ENCODE peak calls at places on chromosomes 1 and 21, in seven cellular contexts. One of them, this sample, is unnamed.
A peak's percentile ranks its signal among the peaks of the same experiment; 100 is the strongest.

GRCh38 chr1:44947060-44947773 is 39.2 kb downstream of the EIF2B3 start:
- DNase-seq in OCI-LY7: no peak
- DNase-seq in ovary: peak; percentile 31
- DNase-seq in astrocyte: peak; percentile 86
- DNase-seq in heart left ventricle: no peak
- DNase-seq in left lung: no peak
- DNase-seq in effector memory CD4-positive, alpha-beta T cell: no peak
- DNase-seq in this sample: no peak

GRCh38 chr21:35643176-35643575 is 417.1 kb downstream of the SETD4 start:
- DNase-seq in left lung: no peak
- DNase-seq in heart left ventricle: no peak
- DNase-seq in effector memory CD4-positive, alpha-beta T cell: no peak
- DNase-seq in ovary: no peak
- DNase-seq in OCI-LY7: no peak
- DNase-seq in astrocyte: peak; percentile 42
- DNase-seq in this sample: no peak

GRCh38 chr1:41827991-41828570 is 90.6 kb downstream of the HIVEP3 start:
- DNase-seq in ovary: no peak
- DNase-seq in effector memory CD4-positive, alpha-beta T cell: no peak
- DNase-seq in astrocyte: peak; percentile 56
- DNase-seq in heart left ventricle: no peak
- DNase-seq in OCI-LY7: no peak
- DNase-seq in left lung: no peak
- DNase-seq in this sample: no peak

GRCh38 chr1:32540589-32540988 is 1.4 kb downstream of the ZBTB8A start:
- DNase-seq in effector memory CD4-positive, alpha-beta T cell: no peak
- DNase-seq in astrocyte: no peak
- DNase-seq in heart left ventricle: no peak
- DNase-seq in left lung: no peak
- DNase-seq in ovary: no peak
- DNase-seq in OCI-LY7: no peak
- DNase-seq in this sample: no peak

GRCh38 chr1:177954076-177954475 is 15.8 kb downstream of the SEC16B start:
- DNase-seq in OCI-LY7: no peak
- DNase-seq in heart left ventricle: no peak
- DNase-seq in left lung: no peak
- DNase-seq in ovary: no peak
- DNase-seq in astrocyte: no peak
- DNase-seq in effector memory CD4-positive, alpha-beta T cell: no peak
- DNase-seq in this sample: no peak

GRCh38 chr1:66166746-66167145 is 367.2 kb upstream of the SGIP1 start:
- DNase-seq in ovary: no peak
- DNase-seq in effector memory CD4-positive, alpha-beta T cell: no peak
- DNase-seq in astrocyte: peak; percentile 61
- DNase-seq in heart left ventricle: no peak
- DNase-seq in left lung: no peak
- DNase-seq in OCI-LY7: no peak
- DNase-seq in this sample: no peak

GRCh38 chr1:56838726-56839125 is 15.9 kb upstream of the C8A start:
- DNase-seq in OCI-LY7: no peak
- DNase-seq in heart left ventricle: no peak
- DNase-seq in astrocyte: no peak
- DNase-seq in effector memory CD4-positive, alpha-beta T cell: no peak
- DNase-seq in left lung: no peak
- DNase-seq in ovary: no peak
- DNase-seq in this sample: no peak

GRCh38 chr1:219716611-219717114 is 103.8 kb upstream of the ZC3H11B start:
- DNase-seq in effector memory CD4-positive, alpha-beta T cell: no peak
- DNase-seq in OCI-LY7: no peak
- DNase-seq in heart left ventricle: no peak
- DNase-seq in astrocyte: no peak
- DNase-seq in left lung: no peak
- DNase-seq in ovary: no peak
- DNase-seq in this sample: no peak

GRCh38 chr1:152244576-152244975 is 20.6 kb upstream of the HRNR start:
- DNase-seq in effector memory CD4-positive, alpha-beta T cell: no peak
- DNase-seq in heart left ventricle: no peak
- DNase-seq in OCI-LY7: no peak
- DNase-seq in left lung: no peak
- DNase-seq in ovary: no peak
- DNase-seq in astrocyte: peak; percentile 26
- DNase-seq in this sample: no peak

GRCh38 chr1:48058135-48058534 is 61.0 kb upstream of the TRABD2B start:
- DNase-seq in heart left ventricle: no peak
- DNase-seq in effector memory CD4-positive, alpha-beta T cell: no peak
- DNase-seq in ovary: no peak
- DNase-seq in left lung: no peak
- DNase-seq in astrocyte: no peak
- DNase-seq in OCI-LY7: no peak
- DNase-seq in this sample: no peak

GRCh38 chr1:48059289-48059688 is 62.1 kb upstream of the TRABD2B start:
- DNase-seq in heart left ventricle: no peak
- DNase-seq in left lung: no peak
- DNase-seq in ovary: no peak
- DNase-seq in OCI-LY7: no peak
- DNase-seq in effector memory CD4-positive, alpha-beta T cell: no peak
- DNase-seq in astrocyte: no peak
- DNase-seq in this sample: no peak

GRCh38 chr1:48066951-48067350 is 69.8 kb upstream of the TRABD2B start:
- DNase-seq in astrocyte: no peak
- DNase-seq in left lung: no peak
- DNase-seq in OCI-LY7: no peak
- DNase-seq in ovary: no peak
- DNase-seq in effector memory CD4-positive, alpha-beta T cell: no peak
- DNase-seq in heart left ventricle: no peak
- DNase-seq in this sample: no peak

GRCh38 chr1:48061162-48062136 is 64.3 kb upstream of the TRABD2B start:
- DNase-seq in heart left ventricle: no peak
- DNase-seq in ovary: no peak
- DNase-seq in left lung: no peak
- DNase-seq in OCI-LY7: peak; percentile 19
- DNase-seq in effector memory CD4-positive, alpha-beta T cell: no peak
- DNase-seq in astrocyte: peak; percentile 8
- DNase-seq in this sample: peak; percentile 40

DNA sequence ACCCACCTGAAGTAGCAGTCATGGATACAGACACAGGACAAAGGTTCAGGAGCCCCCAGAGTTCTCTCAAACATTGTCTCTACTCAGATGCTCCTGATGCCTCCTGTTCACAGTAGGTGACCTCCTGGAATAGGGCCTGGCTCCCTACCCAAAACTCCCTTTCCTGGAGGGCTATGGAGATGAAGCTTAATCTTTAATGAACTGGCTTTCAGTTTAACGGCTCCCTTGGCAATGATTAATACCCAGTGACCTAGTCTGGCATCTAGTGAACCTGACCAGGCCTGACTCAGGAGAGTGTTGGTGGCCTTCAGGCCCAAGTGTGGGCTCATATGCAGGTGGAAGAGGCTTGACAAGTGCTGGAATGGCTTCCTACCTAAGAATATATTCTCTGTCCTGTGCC is 65.2 kb upstream of the TRABD2B start:
- DNase-seq in ovary: no peak
- DNase-seq in left lung: no peak
- DNase-seq in OCI-LY7: no peak
- DNase-seq in astrocyte: no peak
- DNase-seq in heart left ventricle: no peak
- DNase-seq in effector memory CD4-positive, alpha-beta T cell: no peak
- DNase-seq in this sample: no peak
- H3K4me3 ChIP-seq in ovary: no peak overlapping the region
- H3K4me3 ChIP-seq in left lung: no peak overlapping the region
- H3K4me3 ChIP-seq in OCI-LY7: no peak overlapping the region
- H3K4me3 ChIP-seq in astrocyte: no peak overlapping the region
- H3K4me3 ChIP-seq in heart left ventricle: no peak overlapping the region
- H3K4me3 ChIP-seq in effector memory CD4-positive, alpha-beta T cell: no peak overlapping the region
- H3K4me3 ChIP-seq in this sample: no peak overlapping the region

DNA sequence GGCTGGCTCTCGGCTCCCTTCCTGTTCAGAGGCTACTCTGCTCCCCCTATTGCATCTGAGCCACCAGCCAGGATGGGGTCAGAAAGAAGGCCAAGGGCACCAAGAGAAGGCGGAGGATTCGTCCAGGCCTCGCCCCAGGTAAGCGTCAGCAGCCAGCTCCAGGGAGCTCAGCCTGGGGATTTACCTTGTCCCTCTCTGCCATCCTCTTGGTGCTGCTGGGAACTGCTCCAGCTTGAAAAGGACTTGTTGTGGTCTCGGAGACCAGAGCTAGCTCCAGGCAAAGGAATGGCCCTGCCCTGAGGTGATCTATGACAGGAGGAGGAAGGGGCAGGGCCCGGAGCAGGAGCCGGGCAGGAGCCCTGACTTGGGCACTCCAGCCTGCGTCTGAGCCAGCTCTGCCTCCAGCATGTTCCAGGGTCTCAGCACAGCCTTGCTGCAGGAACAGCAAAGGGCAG is 113.7 kb upstream of the IFFO2 start:
- DNase-seq in effector memory CD4-positive, alpha-beta T cell: no peak
- DNase-seq in OCI-LY7: no peak
- DNase-seq in heart left ventricle: no peak
- DNase-seq in left lung: peak; percentile 81
- DNase-seq in astrocyte: no peak
- DNase-seq in ovary: no peak
- DNase-seq in this sample: no peak
- H3K9me3 ChIP-seq in effector memory CD4-positive, alpha-beta T cell: no peaks in the 10 kb centered on the region
- H3K9me3 ChIP-seq in OCI-LY7: no peaks in the 10 kb centered on the region
- H3K9me3 ChIP-seq in heart left ventricle: no peaks in the 10 kb centered on the region
- H3K9me3 ChIP-seq in left lung: no peaks in the 10 kb centered on the region
- H3K9me3 ChIP-seq in astrocyte: no peaks in the 10 kb centered on the region
- H3K9me3 ChIP-seq in ovary: no peaks in the 10 kb centered on the region
- H3K9me3 ChIP-seq in this sample: no peaks in the 10 kb centered on the region

GRCh38 chr1:160123726-160124125 is 8.2 kb downstream of the ATP1A2 start:
- DNase-seq in ovary: no peak
- DNase-seq in OCI-LY7: no peak
- DNase-seq in astrocyte: no peak
- DNase-seq in effector memory CD4-positive, alpha-beta T cell: no peak
- DNase-seq in left lung: no peak
- DNase-seq in heart left ventricle: no peak
- DNase-seq in this sample: no peak
- H3K27ac ChIP-seq in ovary: no peak overlapping the region
- H3K27ac ChIP-seq in OCI-LY7: no peak overlapping the region
- H3K27ac ChIP-seq in astrocyte: no peak overlapping the region
- H3K27ac ChIP-seq in effector memory CD4-positive, alpha-beta T cell: no peak overlapping the region
- H3K27ac ChIP-seq in left lung: no peak overlapping the region
- H3K27ac ChIP-seq in heart left ventricle: no peak overlapping the region
- H3K27ac ChIP-seq in this sample: peak overlapping the region; percentile 98

GRCh38 chr1:244030481-244031040 is 20.5 kb upstream of the ZBTB18 start:
- DNase-seq in left lung: no peak
- DNase-seq in astrocyte: no peak
- DNase-seq in OCI-LY7: no peak
- DNase-seq in heart left ventricle: no peak
- DNase-seq in effector memory CD4-positive, alpha-beta T cell: no peak
- DNase-seq in ovary: no peak
- DNase-seq in this sample: no peak
- H3K4me3 ChIP-seq in left lung: no peak overlapping the region
- H3K4me3 ChIP-seq in astrocyte: no peak overlapping the region
- H3K4me3 ChIP-seq in OCI-LY7: no peak overlapping the region
- H3K4me3 ChIP-seq in heart left ventricle: no peak overlapping the region
- H3K4me3 ChIP-seq in effector memory CD4-positive, alpha-beta T cell: no peak overlapping the region
- H3K4me3 ChIP-seq in ovary: no peak overlapping the region
- H3K4me3 ChIP-seq in this sample: no peak overlapping the region

GRCh38 chr1:233446935-233447334 is 119.4 kb downstream of the MAP3K21 start:
- DNase-seq in ovary: no peak
- DNase-seq in heart left ventricle: no peak
- DNase-seq in effector memory CD4-positive, alpha-beta T cell: no peak
- DNase-seq in left lung: no peak
- DNase-seq in astrocyte: no peak
- DNase-seq in OCI-LY7: no peak
- DNase-seq in this sample: no peak
- H3K9me3 ChIP-seq in ovary: no peaks in the 10 kb centered on the region
- H3K9me3 ChIP-seq in heart left ventricle: peaks cover 5% of the 10 kb centered on the region
- H3K9me3 ChIP-seq in effector memory CD4-positive, alpha-beta T cell: no peaks in the 10 kb centered on the region
- H3K9me3 ChIP-seq in left lung: no peaks in the 10 kb centered on the region
- H3K9me3 ChIP-seq in astrocyte: no peaks in the 10 kb centered on the region
- H3K9me3 ChIP-seq in OCI-LY7: no peaks in the 10 kb centered on the region
- H3K9me3 ChIP-seq in this sample: no peaks in the 10 kb centered on the region

GRCh38 chr1:15180945-15181523 is 27.5 kb downstream of the TMEM51 start:
- DNase-seq in astrocyte: no peak
- DNase-seq in left lung: no peak
- DNase-seq in heart left ventricle: no peak
- DNase-seq in OCI-LY7: no peak
- DNase-seq in effector memory CD4-positive, alpha-beta T cell: no peak
- DNase-seq in ovary: no peak
- DNase-seq in this sample: no peak

GRCh38 chr1:15178571-15179484 is 25.3 kb downstream of the TMEM51 start:
- DNase-seq in astrocyte: peak; percentile 95
- DNase-seq in ovary: no peak
- DNase-seq in OCI-LY7: no peak
- DNase-seq in heart left ventricle: no peak
- DNase-seq in effector memory CD4-positive, alpha-beta T cell: no peak
- DNase-seq in left lung: no peak
- DNase-seq in this sample: no peak

GRCh38 chr1:15177710-15178166 is 24.2 kb downstream of the TMEM51 start:
- DNase-seq in OCI-LY7: no peak
- DNase-seq in heart left ventricle: no peak
- DNase-seq in effector memory CD4-positive, alpha-beta T cell: no peak
- DNase-seq in astrocyte: no peak
- DNase-seq in ovary: no peak
- DNase-seq in left lung: no peak
- DNase-seq in this sample: no peak

GRCh38 chr1:15180189-15180588 is 26.6 kb downstream of the TMEM51 start:
- DNase-seq in astrocyte: no peak
- DNase-seq in left lung: no peak
- DNase-seq in heart left ventricle: no peak
- DNase-seq in effector memory CD4-positive, alpha-beta T cell: no peak
- DNase-seq in ovary: no peak
- DNase-seq in OCI-LY7: no peak
- DNase-seq in this sample: no peak

GRCh38 chr1:15179485-15179883 is 25.9 kb downstream of the TMEM51 start:
- DNase-seq in OCI-LY7: no peak
- DNase-seq in heart left ventricle: no peak
- DNase-seq in ovary: no peak
- DNase-seq in astrocyte: no peak
- DNase-seq in left lung: no peak
- DNase-seq in effector memory CD4-positive, alpha-beta T cell: no peak
- DNase-seq in this sample: no peak
- H3K27ac ChIP-seq in OCI-LY7: no peak overlapping the region
- H3K27ac ChIP-seq in heart left ventricle: peak overlapping the region; percentile 39
- H3K27ac ChIP-seq in ovary: no peak overlapping the region
- H3K27ac ChIP-seq in astrocyte: peak overlapping the region; percentile 62
- H3K27ac ChIP-seq in left lung: peak overlapping the region; percentile 78
- H3K27ac ChIP-seq in effector memory CD4-positive, alpha-beta T cell: no peak overlapping the region
- H3K27ac ChIP-seq in this sample: peak overlapping the region; percentile 30

GRCh38 chr1:8158995-8159394 is 132.9 kb upstream of the ERRFI1 start:
- DNase-seq in astrocyte: no peak
- DNase-seq in heart left ventricle: no peak
- DNase-seq in effector memory CD4-positive, alpha-beta T cell: no peak
- DNase-seq in ovary: no peak
- DNase-seq in left lung: no peak
- DNase-seq in OCI-LY7: no peak
- DNase-seq in this sample: no peak
- H3K4me3 ChIP-seq in astrocyte: no peak overlapping the region
- H3K4me3 ChIP-seq in heart left ventricle: no peak overlapping the region
- H3K4me3 ChIP-seq in effector memory CD4-positive, alpha-beta T cell: no peak overlapping the region
- H3K4me3 ChIP-seq in ovary: no peak overlapping the region
- H3K4me3 ChIP-seq in left lung: no peak overlapping the region
- H3K4me3 ChIP-seq in OCI-LY7: no peak overlapping the region
- H3K4me3 ChIP-seq in this sample: no peak overlapping the region